ENCODE peak calls at places on chromosomes 6 and 20, in five cellular contexts. K is AG09319, C is AG10803, M is psoas muscle, B is HFF-Myc. S is an unnamed sample.

GRCh38 chr6:80338201-80338836 is 231.8 kb downstream of the BCKDHB start:
- DNase-seq in K (no peak), C (no peak), M (peak), B (no peak), S (peak)

GRCh38 chr20:62946918-62947317 is 5.6 kb upstream of the SLC17A9 start:
- DNase-seq in K (no peak), C (no peak), M (no peak), B (no peak), S (no peak)

GRCh38 chr6:16477367-16478149 is 239.2 kb downstream of the GMPR start:
- DNase-seq in K (no peak), C (no peak), M (peak), B (no peak), S (no peak)

GRCh38 chr6:73515204-73516101 is 5.4 kb downstream of the EEF1A1 start:
- DNase-seq in K (no peak), C (peak), M (no peak), B (no peak), S (no peak)

GRCh38 chr6:113599444-113599843 is 257.7 kb upstream of the MARCKS start:
- DNase-seq in K (no peak), C (no peak), M (no peak), B (no peak), S (no peak)

GRCh38 chr6:40819182-40819834 is 219.7 kb downstream of the UNC5CL start:
- DNase-seq in K (no peak), C (peak), M (no peak), B (no peak), S (no peak)

GRCh38 chr20:54151511-54152226 is 22.1 kb downstream of the CYP24A1 start:
- DNase-seq in K (no peak), C (no peak), M (no peak), B (no peak), S (no peak)

GRCh38 chr6:142561511-142562265 is 259.9 kb downstream of the ADGRG6 start:
- DNase-seq in K (no peak), C (no peak), M (no peak), B (no peak), S (no peak)

GRCh38 chr6:132666118-132666517 is 7.1 kb upstream of the TAAR1 start:
- DNase-seq in K (no peak), C (no peak), M (no peak), B (no peak), S (no peak)

GRCh38 chr6:30670760-30671527 is 1.9 kb downstream of the DHX16 start:
- DNase-seq in K (no peak), C (no peak), M (no peak), B (no peak), S (no peak)

GRCh38 chr6:45376310-45377040 is 1.3 kb downstream of the SUPT3H start:
- DNase-seq in K (no peak), C (peak), M (no peak), B (no peak), S (no peak)

GRCh38 chr20:1456300-1456699 is 10.3 kb downstream of the NSFL1C start:
- DNase-seq in K (no peak), C (peak), M (no peak), B (no peak), S (no peak)

GRCh38 chr6:151284012-151284411 is 44.2 kb downstream of the AKAP12 start:
- DNase-seq in K (no peak), C (no peak), M (no peak), B (no peak), S (no peak)

GRCh38 chr6:170010665-170011232 is 259.3 kb downstream of the ERMARD start:
- DNase-seq in K (no peak), C (no peak), M (no peak), B (no peak), S (no peak)

GRCh38 chr6:6678185-6678671 is 89.7 kb downstream of the LY86 start:
- DNase-seq in K (no peak), C (peak), M (no peak), B (no peak), S (no peak)

GRCh38 chr6:14450133-14451040 is 332.8 kb downstream of the CD83 start:
- DNase-seq in K (no peak), C (no peak), M (no peak), B (no peak), S (no peak)

GRCh38 chr20:44780226-44780625 is 30.1 kb downstream of the RIMS4 start:
- DNase-seq in K (peak), C (peak), M (no peak), B (peak), S (peak)

GRCh38 chr20:11246251-11246775 is 572.5 kb upstream of the JAG1 start:
- DNase-seq in K (no peak), C (no peak), M (no peak), B (no peak), S (no peak)

GRCh38 chr6:155495011-155495768 is 39.6 kb upstream of the NOX3 start:
- DNase-seq in K (peak), C (peak), M (peak), B (peak), S (no peak)

GRCh38 chr20:46199198-46199597 is 81.1 kb downstream of the CD40 start:
- DNase-seq in K (no peak), C (no peak), M (no peak), B (no peak), S (no peak)

GRCh38 chr6:85483861-85484260 is 34.0 kb downstream of the NT5E start:
- DNase-seq in K (no peak), C (no peak), M (no peak), B (no peak), S (no peak)

GRCh38 chr6:122878809-122879208 is 89.8 kb downstream of the SMPDL3A start:
- DNase-seq in K (no peak), C (no peak), M (no peak), B (no peak), S (no peak)

GRCh38 chr6:18242062-18242851 is 22.1 kb downstream of the DEK start:
- DNase-seq in K (peak), C (peak), M (no peak), B (peak), S (no peak)

GRCh38 chr20:34536798-34537394 is 20.7 kb downstream of the DYNLRB1 start:
- DNase-seq in K (no peak), C (peak), M (peak), B (no peak), S (peak)

GRCh38 chr20:3970016-3970415 is 45.3 kb downstream of the RNF24 start:
- DNase-seq in K (no peak), C (no peak), M (no peak), B (no peak), S (no peak)

GRCh38 chr6:27922949-27923348 is 10.8 kb upstream of the OR2B2 start:
- DNase-seq in K (no peak), C (no peak), M (no peak), B (no peak), S (no peak)

GRCh38 chr6:82954351-82954750 is 111.3 kb downstream of the UBE3D start:
- DNase-seq in K (no peak), C (no peak), M (no peak), B (no peak), S (no peak)

GRCh38 chr20:26216025-26216424 is 519.4 kb upstream of the ZNF337 start:
- DNase-seq in K (no peak), C (no peak), M (no peak), B (no peak), S (no peak)

GRCh38 chr6:70103798-70104197 is 199.1 kb downstream of the COL9A1 start:
- DNase-seq in K (no peak), C (no peak), M (no peak), B (no peak), S (no peak)
- TF ChIP-seq CTCF in K (peak), C (peak), M (peak), B (peak), S (peak)

GRCh38 chr6:129138739-129139405 is 255.9 kb downstream of the LAMA2 start:
- DNase-seq in K (no peak), C (no peak), M (no peak), B (no peak), S (no peak)

GRCh38 chr6:129135421-129135820 is 252.5 kb downstream of the LAMA2 start:
- DNase-seq in K (no peak), C (no peak), M (no peak), B (no peak), S (no peak)

GRCh38 chr6:129141499-129141898 is 258.6 kb downstream of the LAMA2 start:
- DNase-seq in K (no peak), C (peak), M (no peak), B (no peak), S (no peak)

GRCh38 chr6:129136751-129137150 is 253.8 kb downstream of the LAMA2 start:
- DNase-seq in K (no peak), C (no peak), M (no peak), B (no peak), S (no peak)

DNA sequence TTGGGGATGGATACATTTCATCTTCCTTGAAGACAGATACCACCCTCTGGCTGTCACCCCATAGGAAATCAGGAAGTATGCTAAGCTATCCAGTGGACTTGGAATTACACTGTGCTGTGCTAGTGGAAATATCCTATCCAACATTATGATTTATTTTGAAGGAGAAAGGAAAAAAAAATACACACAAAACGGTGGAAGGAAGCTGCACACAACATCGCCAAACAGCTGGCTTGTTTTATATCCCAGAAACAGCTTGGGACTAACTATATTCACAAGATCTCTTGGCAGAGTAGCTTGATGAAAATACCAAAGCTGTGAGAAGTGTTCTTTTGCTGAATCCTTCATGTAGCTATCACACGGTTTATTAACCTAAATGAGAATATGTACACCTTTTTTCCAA is 257.6 kb downstream of the LAMA2 start:
- DNase-seq in K (no peak), C (peak), M (no peak), B (no peak), S (no peak)
- TF ChIP-seq CTCF in K (no peak), C (no peak), M (no peak), B (no peak), S (no peak)

DNA sequence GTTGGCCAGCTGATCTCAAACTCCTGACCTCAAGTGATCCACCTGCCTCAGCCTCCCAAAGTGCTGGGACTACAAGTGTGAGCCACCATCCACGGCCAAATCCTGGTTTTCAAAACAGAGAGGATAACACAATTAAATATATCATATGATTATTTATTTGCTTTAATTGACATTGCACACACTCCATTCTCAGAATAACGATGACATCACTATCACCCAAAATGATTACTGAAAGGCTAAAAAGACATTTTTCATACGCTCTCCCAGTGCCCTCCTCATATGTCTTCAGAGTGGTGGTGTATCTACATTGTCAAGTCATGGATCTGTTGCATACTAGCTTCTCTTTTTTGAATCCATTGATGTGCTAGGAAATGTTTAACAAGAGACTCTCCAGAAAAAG is 18.5 kb upstream of the CEP43 start:
- DNase-seq in K (no peak), C (no peak), M (no peak), B (no peak), S (no peak)
- TF ChIP-seq CTCF in K (no peak), C (no peak), M (no peak), B (no peak), S (no peak)

GRCh38 chr20:59428441-59429205 is 128.2 kb downstream of the EDN3 start:
- DNase-seq in K (no peak), C (no peak), M (no peak), B (no peak), S (no peak)
- TF ChIP-seq CTCF in K (no peak), C (no peak), M (no peak), B (no peak), S (peak)

GRCh38 chr6:24387818-24388217 is 14.9 kb upstream of the MRS2 start:
- DNase-seq in K (no peak), C (no peak), M (no peak), B (no peak), S (no peak)

GRCh38 chr6:24381476-24382219 is 21.1 kb upstream of the MRS2 start:
- DNase-seq in K (no peak), C (no peak), M (no peak), B (no peak), S (no peak)

GRCh38 chr6:24391208-24391607 is 11.5 kb upstream of the MRS2 start:
- DNase-seq in K (no peak), C (no peak), M (no peak), B (no peak), S (no peak)

GRCh38 chr6:24382220-24382540 is 20.6 kb upstream of the MRS2 start:
- DNase-seq in K (no peak), C (no peak), M (no peak), B (no peak), S (no peak)

DNA sequence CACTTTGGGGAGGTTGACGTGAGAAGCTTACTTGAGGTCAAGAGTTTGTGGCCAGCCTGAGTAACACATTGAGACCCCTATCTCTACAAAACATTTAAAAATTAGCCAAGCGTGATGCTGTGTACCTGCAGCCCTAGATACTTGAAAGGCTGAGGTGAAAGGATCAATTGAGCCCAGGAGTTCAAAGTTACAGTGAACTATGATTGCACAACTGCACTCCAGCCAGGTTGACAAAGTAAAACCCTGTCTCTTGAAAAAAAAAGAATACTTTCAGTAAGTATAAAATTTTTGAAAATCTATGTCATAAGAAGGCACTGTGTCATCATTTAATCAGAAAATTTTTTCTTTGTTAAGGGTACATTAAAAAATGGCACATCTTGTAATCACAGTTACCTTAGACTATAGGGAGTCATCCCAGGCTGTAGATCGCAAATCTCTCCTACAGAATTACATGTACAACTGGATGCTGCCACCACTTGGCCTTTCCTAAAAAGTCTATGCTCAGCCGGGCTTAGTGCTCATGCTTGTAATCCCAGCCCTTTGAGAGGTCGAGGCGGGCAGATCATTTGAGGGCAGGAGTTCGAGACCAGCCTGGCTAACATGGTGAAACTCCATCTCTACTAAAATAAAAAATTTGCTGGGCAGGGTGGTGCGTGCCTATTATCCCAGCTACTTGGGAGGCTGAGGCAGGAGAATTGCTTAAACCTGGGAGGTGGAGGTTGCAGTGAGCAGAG is 17.0 kb upstream of the MRS2 start:
- DNase-seq in K (no peak), C (no peak), M (no peak), B (no peak), S (no peak)
- TF ChIP-seq CTCF in K (no peak), C (no peak), M (no peak), B (no peak), S (no peak)

GRCh38 chr6:36131517-36132220 is 1.4 kb downstream of the MAPK13 start:
- DNase-seq in K (no peak), C (peak), M (no peak), B (peak), S (no peak)
- TF ChIP-seq CTCF in K (no peak), C (no peak), M (no peak), B (no peak), S (no peak)

GRCh38 chr20:9490171-9490570 is 24.2 kb upstream of the LAMP5 start:
- DNase-seq in K (no peak), C (peak), M (no peak), B (no peak), S (no peak)

GRCh38 chr20:9492067-9492466 is 22.3 kb upstream of the LAMP5 start:
- DNase-seq in K (no peak), C (no peak), M (no peak), B (no peak), S (no peak)

GRCh38 chr20:9485614-9486325 is 28.6 kb upstream of the LAMP5 start:
- DNase-seq in K (no peak), C (no peak), M (no peak), B (peak), S (no peak)

GRCh38 chr20:9491324-9491723 is 23.1 kb upstream of the LAMP5 start:
- DNase-seq in K (no peak), C (no peak), M (no peak), B (no peak), S (no peak)

DNA sequence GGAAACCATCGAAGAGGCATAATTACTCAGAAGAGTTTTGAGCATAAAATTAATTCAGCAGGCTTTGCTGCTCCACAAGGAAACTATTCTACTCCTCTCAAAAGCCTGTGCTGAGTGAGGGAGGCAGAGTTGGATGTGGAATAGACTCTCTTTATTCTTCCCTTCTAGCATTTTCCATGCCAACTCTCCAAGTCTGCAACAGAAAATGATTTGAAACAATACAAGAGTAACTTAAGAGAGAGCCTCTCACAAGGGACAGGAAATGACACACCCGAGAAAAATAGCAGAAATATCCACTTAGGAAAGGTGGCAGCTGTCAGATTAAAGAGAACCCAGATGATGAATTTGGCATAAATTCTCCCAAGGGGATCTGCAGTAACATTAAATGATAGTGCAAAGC is 26.3 kb upstream of the LAMP5 start:
- DNase-seq in K (no peak), C (no peak), M (no peak), B (no peak), S (no peak)
- TF ChIP-seq CTCF in K (no peak), C (no peak), M (no peak), B (no peak), S (no peak)

S was measured in neural crest cell.